ENCODE peak calls at places on chromosomes 13 and 19, in seven cellular contexts. G is left lung; T is non-pigmented ciliary epithelial cell; N is AG09309; V is activated naive CD4-positive, alpha-beta T cell treated with anti-CD3 and anti-CD28 coated beads, Interleukin-2, amount 50 U/mL, for 16 hours; F is Panc1; R is effector memory CD4-positive, alpha-beta T cell. E is an unnamed sample.

GRCh38 chr13:109672545-109672944 is 113.8 kb downstream of the IRS2 start:
- DNase-seq in G (no peak), T (no peak), N (no peak), V (no peak), F (no peak), R (no peak), E (no peak)

GRCh38 chr13:114101325-114101821 is 31.1 kb downstream of the RASA3 start:
- DNase-seq in G (peak), T (no peak), N (no peak), V (peak), F (no peak), R (no peak), E (no peak)

GRCh38 chr13:34026308-34026707 is 208.4 kb downstream of the RFC3 start:
- DNase-seq in G (no peak), T (no peak), N (no peak), V (no peak), F (no peak), R (no peak), E (no peak)

GRCh38 chr19:21482863-21483276 is 22.5 kb upstream of the ZNF429 start:
- DNase-seq in G (peak), T (no peak), N (no peak), V (peak), F (no peak), R (peak), E (no peak)

GRCh38 chr13:110409581-110409992 is 102.5 kb downstream of the COL4A2 start:
- DNase-seq in G (no peak), T (no peak), N (no peak), V (no peak), F (no peak), R (no peak), E (no peak)

GRCh38 chr19:41322451-41322850 is 12.5 kb downstream of the CCDC97 start:
- DNase-seq in G (no peak), T (no peak), N (no peak), V (no peak), F (no peak), R (no peak), E (no peak)

GRCh38 chr19:5850743-5851293 is 431 bp downstream of the FUT3 start:
- DNase-seq in G (peak), T (no peak), N (no peak), V (no peak), F (no peak), R (no peak), E (no peak)

GRCh38 chr13:29847501-29847983 is 2.9 kb downstream of the UBL3 start:
- DNase-seq in G (no peak), T (no peak), N (no peak), V (no peak), F (no peak), R (no peak), E (no peak)

GRCh38 chr13:65508338-65508737 is 1721.8 kb downstream of the PCDH9 start:
- DNase-seq in G (no peak), T (no peak), N (no peak), V (no peak), F (no peak), R (no peak), E (no peak)

GRCh38 chr19:50723735-50724521 is 764 bp downstream of the CLEC11A start:
- DNase-seq in G (no peak), T (no peak), N (no peak), V (no peak), F (no peak), R (no peak), E (no peak)

GRCh38 chr13:100525453-100526298 is 62.9 kb downstream of the GGACT start:
- DNase-seq in G (no peak), T (no peak), N (no peak), V (no peak), F (no peak), R (no peak), E (no peak)

GRCh38 chr13:20566424-20566916 is 487 bp upstream of the IFT88 start:
- DNase-seq in G (no peak), T (peak), N (peak), V (no peak), F (no peak), R (no peak), E (peak)

GRCh38 chr13:25902946-25903345 is 148.9 kb downstream of the SHISA2 start:
- DNase-seq in G (no peak), T (no peak), N (no peak), V (no peak), F (no peak), R (no peak), E (no peak)

GRCh38 chr13:97948041-97948440 is 5.4 kb upstream of the IPO5 start:
- DNase-seq in G (no peak), T (no peak), N (no peak), V (no peak), F (no peak), R (no peak), E (no peak)

GRCh38 chr19:35722897-35723296 is 5.1 kb downstream of the KMT2B start:
- DNase-seq in G (no peak), T (no peak), N (no peak), V (no peak), F (no peak), R (no peak), E (no peak)

GRCh38 chr13:78826936-78827335 is 168.0 kb upstream of the OBI1 start:
- DNase-seq in G (no peak), T (no peak), N (no peak), V (no peak), F (no peak), R (no peak), E (no peak)

GRCh38 chr13:102536196-102536595 is 60.6 kb upstream of the TPP2 start:
- DNase-seq in G (no peak), T (no peak), N (no peak), V (no peak), F (no peak), R (no peak), E (no peak)

GRCh38 chr13:98535501-98536357 is 41.2 kb downstream of the STK24 start:
- DNase-seq in G (no peak), T (no peak), N (no peak), V (no peak), F (no peak), R (no peak), E (no peak)

GRCh38 chr13:44231786-44232516 is 141.7 kb upstream of the SERP2 start:
- DNase-seq in G (peak), T (peak), N (peak), V (no peak), F (no peak), R (no peak), E (peak)

GRCh38 chr13:92461402-92461801 is 765.2 kb upstream of the GPC6 start:
- DNase-seq in G (no peak), T (no peak), N (no peak), V (no peak), F (no peak), R (no peak), E (no peak)

GRCh38 chr19:56832352-56832928 is 8.1 kb downstream of the PEG3 start:
- DNase-seq in G (no peak), T (no peak), N (no peak), V (no peak), F (no peak), R (no peak), E (no peak)

GRCh38 chr13:86591862-86592261 is 792.6 kb upstream of the SLITRK6 start:
- DNase-seq in G (no peak), T (no peak), N (no peak), V (no peak), F (no peak), R (no peak), E (no peak)

GRCh38 chr19:13823901-13824300 is 28.7 kb downstream of the ZSWIM4 start:
- DNase-seq in G (no peak), T (no peak), N (no peak), V (no peak), F (no peak), R (no peak), E (no peak)

GRCh38 chr19:41492843-41493242 is 49.9 kb downstream of the ERICH4 start:
- DNase-seq in G (no peak), T (no peak), N (no peak), V (no peak), F (no peak), R (no peak), E (no peak)

GRCh38 chr13:100131863-100132574 is 43.1 kb downstream of the PCCA start:
- DNase-seq in G (no peak), T (peak), N (peak), V (no peak), F (peak), R (no peak), E (peak)

GRCh38 chr19:3061214-3062161 is 807 bp downstream of the TLE5 start:
- DNase-seq in G (peak), T (no peak), N (no peak), V (peak), F (no peak), R (peak), E (no peak)

GRCh38 chr19:55606471-55606787 is 982 bp downstream of the ZNF865 start:
- DNase-seq in G (no peak), T (no peak), N (no peak), V (no peak), F (no peak), R (no peak), E (no peak)

GRCh38 chr19:33063356-33064116 is 1.2 kb downstream of the RHPN2 start:
- DNase-seq in G (no peak), T (no peak), N (no peak), V (no peak), F (no peak), R (no peak), E (no peak)

GRCh38 chr13:34258646-34259386 is 440.9 kb downstream of the RFC3 start:
- DNase-seq in G (no peak), T (no peak), N (no peak), V (no peak), F (no peak), R (no peak), E (no peak)

GRCh38 chr19:51338563-51339312 is 3.2 kb downstream of the VSIG10L start:
- DNase-seq in G (peak), T (no peak), N (no peak), V (peak), F (no peak), R (peak), E (no peak)

E was measured in AG04450.